ENCODE peak calls at places on chromosomes 13 and 19, in nine cellular contexts. M is adrenal gland; R is left ventricle myocardium inferior; E is CD8-positive, alpha-beta T cell; D is Peyer's patch; O is fibroblast of the aortic adventitia; A is heart left ventricle; H is cardiac fibroblast; S is sigmoid colon. F is an unnamed sample.
A peak's percentile ranks its signal among the peaks of the same experiment; 100 is the strongest.

GRCh38 chr13:36709136-36709895 is 35.5 kb downstream of the SERTM1 start:
- DNase-seq in M (no peak), R (no peak), E (no peak), D (no peak), O (peak; percentile 22), A (no peak), H (no peak), S (no peak), F (no peak)

GRCh38 chr19:49216076-49216475 is 58.5 kb downstream of the TRPM4 start:
- DNase-seq in M (no peak), R (no peak), E (no peak), D (no peak), O (peak; percentile 57), A (no peak), H (peak; percentile 35), S (no peak), F (no peak)

GRCh38 chr19:4575267-4575793 is 15.8 kb upstream of the SEMA6B start:
- DNase-seq in M (peak; percentile 74), R (peak; percentile 68), E (no peak), D (no peak), O (peak; percentile 98), A (peak; percentile 85), H (peak; percentile 100), S (peak; percentile 78), F (no peak)

GRCh38 chr13:47303626-47304025 is 406.8 kb upstream of the HTR2A start:
- DNase-seq in M (no peak), R (no peak), E (no peak), D (no peak), O (no peak), A (no peak), H (no peak), S (no peak), F (no peak)

GRCh38 chr13:82802528-82802927 is 1079.7 kb downstream of the SLITRK1 start:
- DNase-seq in M (no peak), R (no peak), E (no peak), D (no peak), O (no peak), A (no peak), H (no peak), S (no peak), F (no peak)

GRCh38 chr13:98390086-98390697 is 186.7 kb downstream of the STK24 start:
- DNase-seq in M (no peak), R (no peak), E (no peak), D (no peak), O (peak; percentile 28), A (no peak), H (peak; percentile 86), S (no peak), F (no peak)

GRCh38 chr19:35208121-35208520 is 20.4 kb downstream of the FAM187B start:
- DNase-seq in M (no peak), R (no peak), E (peak; percentile 29), D (no peak), O (no peak), A (no peak), H (no peak), S (no peak), F (no peak)

GRCh38 chr19:30335306-30335886 is 36.8 kb upstream of the ZNF536 start:
- DNase-seq in M (no peak), R (no peak), E (peak; percentile 29), D (peak; percentile 9), O (no peak), A (no peak), H (no peak), S (no peak), F (no peak)

GRCh38 chr13:113584870-113585671 is 518 bp downstream of the TFDP1 start:
- DNase-seq in M (no peak), R (no peak), E (peak; percentile 48), D (peak; percentile 41), O (no peak), A (no peak), H (no peak), S (peak; percentile 48), F (peak; percentile 52)

GRCh38 chr13:90766503-90766902 is 581.0 kb upstream of the MIR17HG start:
- DNase-seq in M (no peak), R (no peak), E (no peak), D (no peak), O (no peak), A (no peak), H (no peak), S (no peak), F (no peak)

GRCh38 chr13:26895081-26895807 is 134.7 kb upstream of the GPR12 start:
- DNase-seq in M (no peak), R (no peak), E (no peak), D (no peak), O (no peak), A (no peak), H (no peak), S (no peak), F (no peak)

GRCh38 chr13:37595162-37595561 is 3.4 kb downstream of the POSTN start:
- DNase-seq in M (no peak), R (no peak), E (no peak), D (no peak), O (peak; percentile 92), A (no peak), H (peak; percentile 79), S (no peak), F (no peak)

GRCh38 chr19:11281336-11282049 is 14.5 kb upstream of the TSPAN16 start:
- DNase-seq in M (no peak), R (no peak), E (no peak), D (no peak), O (no peak), A (no peak), H (peak; percentile 39), S (no peak), F (no peak)

GRCh38 chr19:4066682-4067395 is at the start of gene ZBTB7A:
- DNase-seq in M (peak; percentile 86), R (peak; percentile 87), E (peak; percentile 90), D (peak; percentile 96), O (peak; percentile 70), A (peak; percentile 93), H (peak; percentile 80), S (peak; percentile 95), F (peak; percentile 84)

GRCh38 chr19:49243726-49244125 is 81.3 kb downstream of the SLC6A16 start:
- DNase-seq in M (no peak), R (no peak), E (no peak), D (peak; percentile 13), O (no peak), A (no peak), H (no peak), S (no peak), F (no peak)

GRCh38 chr13:20351279-20352022 is 119.3 kb upstream of the GJB6 start:
- DNase-seq in M (no peak), R (no peak), E (no peak), D (no peak), O (peak; percentile 38), A (no peak), H (peak; percentile 55), S (no peak), F (no peak)

GRCh38 chr13:98576215-98576945 is 527 bp downstream of the STK24 start:
- DNase-seq in M (peak; percentile 69), R (peak; percentile 62), E (peak; percentile 74), D (peak; percentile 67), O (no peak), A (peak; percentile 67), H (peak; percentile 21), S (peak; percentile 82), F (peak; percentile 60)

GRCh38 chr13:68806125-68806524 is 1301.5 kb upstream of the ATXN8OS start:
- DNase-seq in M (no peak), R (no peak), E (no peak), D (no peak), O (no peak), A (no peak), H (no peak), S (no peak), F (no peak)

GRCh38 chr19:4220188-4220587 is 9.1 kb upstream of the EBI3 start:
- DNase-seq in M (no peak), R (no peak), E (no peak), D (no peak), O (no peak), A (no peak), H (no peak), S (no peak), F (no peak)

GRCh38 chr13:44012910-44013309 is 133.2 kb downstream of the LACC1 start:
- DNase-seq in M (no peak), R (no peak), E (no peak), D (no peak), O (no peak), A (no peak), H (no peak), S (no peak), F (no peak)

GRCh38 chr13:110306960-110307696 is at the start of the genes COL4A1 and COL4A2:
- DNase-seq in M (peak; percentile 55), R (peak; percentile 87), E (no peak), D (peak; percentile 61), O (peak; percentile 43), A (peak; percentile 88), H (peak; percentile 91), S (peak; percentile 95), F (no peak)
- H3K4me3 ChIP-seq in M (no peak within 1 kb of the TSS), R (peak within 1 kb of the TSS; percentile 83), E (no peak within 1 kb of the TSS), D (peak within 1 kb of the TSS; percentile 47), O (peak within 1 kb of the TSS; percentile 74), A (peak within 1 kb of the TSS; percentile 80), H (peak within 1 kb of the TSS; percentile 88), S (peak within 1 kb of the TSS; percentile 83), F (no peak within 1 kb of the TSS)

DNA sequence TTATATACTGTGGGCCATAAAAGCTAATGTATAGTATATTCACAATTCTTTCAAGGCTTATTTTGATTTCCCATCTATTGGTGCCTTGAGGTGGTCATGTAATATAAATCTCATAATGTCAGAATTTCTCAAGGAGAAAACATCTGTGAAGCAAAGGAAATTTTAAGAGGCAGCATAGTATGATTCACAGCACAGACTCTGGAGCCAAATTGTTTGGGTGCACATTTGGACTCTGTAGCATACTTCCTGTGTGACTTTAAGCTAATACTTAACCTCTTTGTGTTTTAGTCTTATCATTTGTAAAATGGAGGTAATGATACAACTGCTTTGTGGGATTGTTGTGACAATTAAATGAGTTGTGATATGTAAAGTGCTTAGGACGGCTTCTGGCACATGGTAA is 67.6 kb downstream of the PIBF1 start:
- DNase-seq in M (no peak), R (no peak), E (no peak), D (no peak), O (peak; percentile 42), A (no peak), H (peak; percentile 23), S (no peak), F (no peak)
- TF ChIP-seq CTCF in M (no peak), R (no peak), E (no peak), D (no peak), O (no peak), A (no peak), H (no peak), S (no peak), F (no peak)

GRCh38 chr13:79402074-79402635 is 3.9 kb downstream of the RBM26 start:
- DNase-seq in M (no peak), R (no peak), E (no peak), D (no peak), O (peak; percentile 24), A (no peak), H (no peak), S (no peak), F (no peak)
- H3K4me3 ChIP-seq in M (no peak overlapping the region), R (no peak overlapping the region), E (no peak overlapping the region), D (no peak overlapping the region), O (no peak overlapping the region), A (no peak overlapping the region), H (no peak overlapping the region), S (no peak overlapping the region), F (peak overlapping the region; percentile 99)

DNA sequence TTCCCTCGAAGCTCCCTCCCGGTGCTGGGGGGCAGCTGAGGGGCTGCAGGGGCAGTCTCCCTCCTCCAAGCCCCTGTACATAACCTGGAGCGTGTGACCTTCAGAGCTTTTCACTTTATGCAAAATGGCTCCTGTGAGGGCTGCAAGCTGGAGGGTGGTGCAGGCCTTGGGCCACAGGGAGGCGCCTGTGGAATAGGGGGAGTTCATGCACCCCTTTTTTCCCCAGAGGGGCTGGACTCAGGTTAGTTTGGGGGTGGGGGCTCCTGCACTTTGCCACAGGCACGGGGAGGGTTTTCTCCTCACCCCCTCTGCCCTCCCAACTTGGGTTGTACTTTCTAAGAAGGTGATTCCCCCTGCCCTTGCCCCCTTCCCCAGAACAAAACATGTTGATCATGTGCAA is 6.6 kb upstream of the PRR19 start:
- DNase-seq in M (no peak), R (no peak), E (no peak), D (no peak), O (no peak), A (no peak), H (no peak), S (no peak), F (no peak)
- TF ChIP-seq CTCF in M (no peak), R (no peak), E (no peak), D (no peak), O (no peak), A (no peak), H (no peak), S (no peak), F (no peak)